ENCODE peak calls at places on chromosomes 13 and 19, in eight cellular contexts. Z, H, C, I, R, W, L and Q are unnamed samples.

GRCh38 chr19:15223649-15224371 is 8.4 kb downstream of the EPHX3 start:
- DNase-seq in Z (no peak), H (no peak), C (no peak), I (peak; percentile 47), R (no peak), W (no peak), L (peak; percentile 31), Q (no peak)

GRCh38 chr19:40312533-40312932 is 27.4 kb upstream of the AKT2 start:
- DNase-seq in Z (no peak), H (no peak), C (peak; percentile 6), I (peak; percentile 16), R (no peak), W (no peak), L (no peak), Q (peak; percentile 22)

GRCh38 chr19:10644351-10645007 is 9.7 kb upstream of the ILF3 start:
- DNase-seq in Z (no peak), H (peak; percentile 92), C (peak; percentile 93), I (peak; percentile 88), R (peak; percentile 34), W (peak; percentile 92), L (peak; percentile 80), Q (peak; percentile 70)

GRCh38 chr19:46985532-46986415 is 33.9 kb upstream of the NPAS1 start:
- DNase-seq in Z (no peak), H (no peak), C (no peak), I (no peak), R (no peak), W (no peak), L (no peak), Q (no peak)

GRCh38 chr19:33395561-33396550 is 22.3 kb downstream of the CEBPG start:
- DNase-seq in Z (no peak), H (no peak), C (no peak), I (no peak), R (peak; percentile 8), W (no peak), L (no peak), Q (peak; percentile 31)

GRCh38 chr13:61252213-61252612 is 163.4 kb downstream of the PCDH20 start:
- DNase-seq in Z (no peak), H (no peak), C (no peak), I (no peak), R (no peak), W (no peak), L (no peak), Q (no peak)

GRCh38 chr13:73387318-73387717 is 328.5 kb downstream of the KLF5 start:
- DNase-seq in Z (no peak), H (no peak), C (no peak), I (no peak), R (no peak), W (no peak), L (no peak), Q (no peak)

GRCh38 chr13:109166807-109167206 is 537.4 kb downstream of the MYO16 start:
- DNase-seq in Z (no peak), H (no peak), C (no peak), I (no peak), R (no peak), W (no peak), L (no peak), Q (no peak)

GRCh38 chr19:15448014-15448777 is 1.6 kb downstream of the WIZ start:
- DNase-seq in Z (no peak), H (no peak), C (no peak), I (no peak), R (no peak), W (no peak), L (no peak), Q (peak; percentile 14)

GRCh38 chr19:27745978-27746542 is 1466.9 kb downstream of the UQCRFS1 start:
- DNase-seq in Z (no peak), H (peak; percentile 7), C (no peak), I (no peak), R (no peak), W (no peak), L (no peak), Q (no peak)

GRCh38 chr13:100566543-100566942 is 22.0 kb downstream of the GGACT start:
- DNase-seq in Z (no peak), H (no peak), C (no peak), I (no peak), R (no peak), W (no peak), L (no peak), Q (no peak)

GRCh38 chr13:32587774-32588165 is 1.5 kb downstream of the PDS5B start:
- DNase-seq in Z (no peak), H (no peak), C (peak; percentile 71), I (no peak), R (peak; percentile 46), W (no peak), L (no peak), Q (no peak)

GRCh38 chr13:89136678-89137077 is 1465.5 kb downstream of the SLITRK5 start:
- DNase-seq in Z (no peak), H (no peak), C (no peak), I (no peak), R (no peak), W (no peak), L (no peak), Q (no peak)

GRCh38 chr19:34556500-34556899 is 74.9 kb downstream of the WTIP start:
- DNase-seq in Z (no peak), H (no peak), C (peak; percentile 45), I (peak; percentile 13), R (peak; percentile 1), W (peak; percentile 23), L (no peak), Q (no peak)

GRCh38 chr19:12792853-12793289 is 1.6 kb downstream of the JUNB start:
- DNase-seq in Z (no peak), H (no peak), C (no peak), I (no peak), R (no peak), W (no peak), L (no peak), Q (no peak)

GRCh38 chr19:16025108-16026101 is 50.9 kb upstream of the TPM4 start:
- DNase-seq in Z (no peak), H (no peak), C (peak; percentile 48), I (peak; percentile 54), R (peak; percentile 36), W (peak; percentile 38), L (no peak), Q (no peak)

GRCh38 chr19:3269972-3270667 is 45.7 kb downstream of the CELF5 start:
- DNase-seq in Z (no peak), H (no peak), C (no peak), I (no peak), R (no peak), W (no peak), L (no peak), Q (peak; percentile 87)

GRCh38 chr13:42574011-42574410 is at the start of gene TNFSF11:
- DNase-seq in Z (no peak), H (no peak), C (no peak), I (peak; percentile 71), R (no peak), W (peak; percentile 22), L (no peak), Q (no peak)

GRCh38 chr13:84677836-84678235 is 795.6 kb upstream of the SLITRK1 start:
- DNase-seq in Z (no peak), H (no peak), C (no peak), I (no peak), R (no peak), W (no peak), L (no peak), Q (no peak)

GRCh38 chr13:112254061-112254818 is 121.9 kb upstream of the SPACA7 start:
- DNase-seq in Z (no peak), H (no peak), C (no peak), I (no peak), R (no peak), W (no peak), L (no peak), Q (no peak)

GRCh38 chr13:110363009-110363408 is 55.9 kb downstream of the COL4A2 start:
- DNase-seq in Z (no peak), H (no peak), C (no peak), I (peak; percentile 61), R (no peak), W (no peak), L (no peak), Q (no peak)

GRCh38 chr19:871446-872265 is 12.2 kb downstream of the CFD start:
- DNase-seq in Z (no peak), H (no peak), C (no peak), I (peak; percentile 87), R (no peak), W (no peak), L (no peak), Q (no peak)

GRCh38 chr13:78606471-78607408 is 3.4 kb upstream of the POU4F1 start:
- DNase-seq in Z (no peak), H (no peak), C (no peak), I (peak; percentile 8), R (no peak), W (no peak), L (no peak), Q (no peak)

GRCh38 chr19:11050323-11051114 is 38.7 kb upstream of the LDLR start:
- DNase-seq in Z (no peak), H (no peak), C (no peak), I (no peak), R (no peak), W (no peak), L (peak; percentile 12), Q (no peak)

GRCh38 chr19:869245-870177 is 10.0 kb downstream of the CFD start:
- DNase-seq in Z (peak; percentile 20), H (no peak), C (peak; percentile 55), I (peak; percentile 61), R (no peak), W (peak; percentile 81), L (no peak), Q (no peak)

GRCh38 chr13:85236431-85236830 is 562.8 kb downstream of the SLITRK6 start:
- DNase-seq in Z (peak; percentile 33), H (no peak), C (no peak), I (no peak), R (no peak), W (no peak), L (no peak), Q (no peak)

GRCh38 chr19:49347835-49348234 is 12.6 kb downstream of the CD37 start:
- DNase-seq in Z (no peak), H (no peak), C (peak; percentile 35), I (peak; percentile 96), R (no peak), W (peak; percentile 23), L (no peak), Q (peak; percentile 32)

GRCh38 chr13:40077396-40078027 is 422.1 kb downstream of the COG6 start:
- DNase-seq in Z (peak; percentile 75), H (no peak), C (no peak), I (no peak), R (peak; percentile 11), W (no peak), L (no peak), Q (no peak)

GRCh38 chr13:60227168-60227567 is 63.4 kb upstream of the DIAPH3 start:
- DNase-seq in Z (no peak), H (no peak), C (no peak), I (no peak), R (no peak), W (no peak), L (no peak), Q (no peak)